ENCODE peak calls at places on chromosomes 6 and 20, in ten cellular contexts. Q is ascending aorta, T is transverse colon, P is heart right ventricle, Z is lower lobe of right lung, O is left lung, V is HepG2, C is body of pancreas, E is vagina, Y is left ventricle myocardium inferior. I is an unnamed sample. For H3K9me3, the result is how much of the 10 kb centered on the place peaks cover.

GRCh38 chr6:119742188-119742803 is 392.7 kb upstream of the MAN1A1 start:
- DNase-seq in Q (no peak), T (peak), P (peak), Z (peak), O (peak), V (peak), C (peak), E (no peak), Y (peak), I (peak)

GRCh38 chr6:43668151-43669028 is 19.2 kb downstream of the MRPS18A start:
- DNase-seq in Q (no peak), T (peak), P (peak), Z (peak), O (peak), V (peak), C (peak), E (no peak), Y (peak), I (peak)

GRCh38 chr6:37516920-37517405 is 17.3 kb upstream of the CCDC167 start:
- DNase-seq in Q (no peak), T (no peak), P (no peak), Z (no peak), O (no peak), V (no peak), C (no peak), E (no peak), Y (no peak), I (no peak)

GRCh38 chr6:109393882-109394281 is 11.6 kb upstream of the CD164 start:
- DNase-seq in Q (no peak), T (no peak), P (no peak), Z (no peak), O (no peak), V (no peak), C (no peak), E (no peak), Y (no peak), I (no peak)

GRCh38 chr6:48978016-48978415 is 485.0 kb downstream of the MMUT start:
- DNase-seq in Q (no peak), T (no peak), P (no peak), Z (no peak), O (no peak), V (no peak), C (no peak), E (no peak), Y (no peak), I (no peak)

GRCh38 chr20:26216025-26216424 is 519.4 kb upstream of the ZNF337 start:
- DNase-seq in Q (no peak), T (no peak), P (no peak), Z (no peak), O (no peak), V (no peak), C (no peak), E (no peak), Y (no peak), I (no peak)

GRCh38 chr20:3177746-3178477 is 4.6 kb upstream of the LZTS3 start:
- DNase-seq in Q (no peak), T (no peak), P (no peak), Z (no peak), O (peak), V (no peak), C (no peak), E (no peak), Y (no peak), I (no peak)

GRCh38 chr6:36984581-36985383 is 1.2 kb downstream of the MTCH1 start:
- DNase-seq in Q (peak), T (peak), P (peak), Z (no peak), O (no peak), V (no peak), C (peak), E (no peak), Y (no peak), I (peak)

GRCh38 chr6:107787589-107787960 is 36.5 kb downstream of the SCML4 start:
- DNase-seq in Q (no peak), T (no peak), P (no peak), Z (no peak), O (no peak), V (no peak), C (no peak), E (no peak), Y (no peak), I (no peak)

GRCh38 chr6:139533573-139534471 is 159.4 kb upstream of the CITED2 start:
- DNase-seq in Q (no peak), T (peak), P (no peak), Z (peak), O (peak), V (no peak), C (peak), E (no peak), Y (no peak), I (no peak)

GRCh38 chr6:47016236-47016635 is 25.9 kb downstream of the ADGRF1 start:
- DNase-seq in Q (no peak), T (no peak), P (no peak), Z (no peak), O (no peak), V (no peak), C (no peak), E (no peak), Y (no peak), I (no peak)

GRCh38 chr6:138512615-138513014 is 13.3 kb upstream of the NHSL1 start:
- DNase-seq in Q (no peak), T (no peak), P (no peak), Z (no peak), O (no peak), V (no peak), C (no peak), E (no peak), Y (no peak), I (no peak)

GRCh38 chr6:81450180-81450579 is 302.3 kb downstream of the TENT5A start:
- DNase-seq in Q (no peak), T (peak), P (no peak), Z (no peak), O (no peak), V (peak), C (peak), E (no peak), Y (no peak), I (no peak)

GRCh38 chr6:124964764-124965105 is 2.5 kb downstream of the RNF217 start:
- DNase-seq in Q (no peak), T (no peak), P (no peak), Z (no peak), O (no peak), V (no peak), C (no peak), E (no peak), Y (no peak), I (no peak)

GRCh38 chr20:41079066-41079465 is 50.4 kb downstream of the TOP1 start:
- DNase-seq in Q (no peak), T (no peak), P (no peak), Z (no peak), O (no peak), V (no peak), C (no peak), E (no peak), Y (no peak), I (no peak)

GRCh38 chr20:45041464-45042337 is 59.2 kb downstream of the KCNS1 start:
- DNase-seq in Q (no peak), T (peak), P (no peak), Z (no peak), O (no peak), V (no peak), C (peak), E (no peak), Y (no peak), I (no peak)

GRCh38 chr20:61173267-61173666 is 78.8 kb upstream of the CDH4 start:
- DNase-seq in Q (no peak), T (no peak), P (no peak), Z (no peak), O (no peak), V (no peak), C (no peak), E (no peak), Y (no peak), I (no peak)

GRCh38 chr6:39301606-39302005 is 12.6 kb downstream of the KCNK17 start:
- DNase-seq in Q (no peak), T (no peak), P (no peak), Z (no peak), O (no peak), V (peak), C (no peak), E (no peak), Y (no peak), I (no peak)

GRCh38 chr6:101633081-101633480 is 239.6 kb downstream of the GRIK2 start:
- DNase-seq in Q (no peak), T (no peak), P (no peak), Z (no peak), O (no peak), V (no peak), C (no peak), E (no peak), Y (no peak), I (no peak)

GRCh38 chr20:43736588-43737091 is 9.8 kb upstream of the GTSF1L start:
- DNase-seq in Q (no peak), T (no peak), P (no peak), Z (no peak), O (no peak), V (no peak), C (no peak), E (no peak), Y (no peak), I (no peak)

GRCh38 chr6:130632288-130632687 is 194.9 kb upstream of the SMLR1 start:
- DNase-seq in Q (no peak), T (no peak), P (no peak), Z (no peak), O (no peak), V (peak), C (peak), E (no peak), Y (no peak), I (no peak)

DNA sequence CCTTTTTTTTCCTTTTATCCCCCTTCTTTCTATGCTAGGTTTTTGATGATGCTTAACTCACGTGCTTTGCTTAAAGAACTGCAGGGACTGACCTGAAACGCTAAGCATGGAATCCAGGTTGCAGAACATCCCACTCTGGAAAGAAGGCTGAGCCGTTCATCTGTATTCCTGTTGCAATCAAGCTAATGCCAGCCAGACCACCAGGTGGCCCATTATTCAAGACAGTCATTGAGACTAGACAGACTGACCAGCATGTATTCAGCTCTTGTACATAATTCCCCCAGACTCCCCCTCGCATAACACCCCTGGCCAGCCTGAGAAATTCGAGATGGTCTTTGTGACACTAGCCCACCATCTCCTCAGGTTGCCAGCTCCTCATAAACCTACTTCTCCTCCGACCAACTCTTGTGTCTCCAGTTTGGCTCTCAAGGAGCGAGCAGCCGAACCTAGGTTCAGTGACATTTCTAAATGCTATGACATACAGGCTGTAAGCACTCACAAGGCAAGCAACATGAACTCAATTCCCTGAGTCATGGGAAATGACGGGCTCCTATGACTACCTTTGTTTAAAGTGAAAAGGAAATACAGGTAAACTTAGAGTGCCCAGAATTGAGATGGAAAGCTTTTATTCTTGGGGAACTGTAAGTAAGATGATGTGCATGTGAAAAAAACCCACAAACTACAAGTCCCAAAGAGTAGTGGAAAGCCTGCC is 309.3 kb upstream of the CDYL start:
- DNase-seq in Q (no peak), T (no peak), P (no peak), Z (no peak), O (no peak), V (no peak), C (no peak), E (no peak), Y (no peak), I (no peak)
- TF ChIP-seq CTCF in Q (no peak), T (no peak), P (no peak), Z (no peak), O (no peak), V (peak), C (no peak), E (no peak), Y (no peak), I (no peak)

DNA sequence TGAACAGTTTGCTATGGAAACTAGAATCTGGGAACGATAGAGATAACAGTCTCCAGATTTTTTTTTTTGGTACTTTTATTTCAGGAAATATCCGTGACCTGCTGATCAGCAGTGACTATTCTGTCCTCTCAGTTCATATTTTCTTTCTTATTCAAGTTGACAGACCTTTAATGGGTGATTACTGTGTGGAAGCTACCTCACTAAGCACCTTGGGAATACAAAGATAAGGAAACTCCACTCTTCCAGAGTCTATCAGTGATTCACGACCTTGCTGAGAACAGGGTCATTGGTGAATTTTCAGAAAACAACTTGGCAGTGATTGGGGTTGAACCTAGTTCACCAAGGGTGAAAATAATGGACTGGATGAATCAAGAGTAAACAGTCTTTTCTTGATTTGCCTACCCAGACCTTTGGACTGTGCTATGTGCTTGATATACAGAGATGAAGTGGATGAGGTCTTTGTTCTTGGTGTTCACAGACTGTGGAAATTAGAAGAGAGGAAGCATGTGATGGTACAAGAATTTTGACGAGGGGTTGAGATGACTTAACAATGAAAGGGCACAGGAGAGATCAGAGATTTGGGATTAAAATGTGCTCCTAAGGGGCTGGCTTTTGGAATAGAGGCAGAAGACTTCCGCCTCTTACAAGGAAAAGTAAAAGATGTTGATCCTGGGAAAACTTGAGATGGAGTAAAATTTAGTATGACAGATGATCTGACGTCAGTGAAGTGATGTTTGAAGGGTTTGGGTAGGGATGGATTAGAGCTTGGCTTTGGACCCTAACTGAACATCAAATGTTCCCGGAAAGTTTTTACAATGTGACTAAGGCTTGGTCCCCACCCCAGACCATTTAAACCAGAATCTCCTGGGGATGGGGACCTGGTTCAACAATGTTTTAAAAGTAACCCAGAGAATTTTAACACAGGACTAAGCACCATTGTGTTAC is 1.2 kb downstream of the KAT14 start:
- DNase-seq in Q (no peak), T (no peak), P (no peak), Z (no peak), O (no peak), V (peak), C (no peak), E (no peak), Y (no peak), I (no peak)
- H3K27ac ChIP-seq in Q (no peak), T (peak), P (no peak), Z (peak), O (peak), V (peak), C (no peak), E (peak), Y (peak), I (no peak)

DNA sequence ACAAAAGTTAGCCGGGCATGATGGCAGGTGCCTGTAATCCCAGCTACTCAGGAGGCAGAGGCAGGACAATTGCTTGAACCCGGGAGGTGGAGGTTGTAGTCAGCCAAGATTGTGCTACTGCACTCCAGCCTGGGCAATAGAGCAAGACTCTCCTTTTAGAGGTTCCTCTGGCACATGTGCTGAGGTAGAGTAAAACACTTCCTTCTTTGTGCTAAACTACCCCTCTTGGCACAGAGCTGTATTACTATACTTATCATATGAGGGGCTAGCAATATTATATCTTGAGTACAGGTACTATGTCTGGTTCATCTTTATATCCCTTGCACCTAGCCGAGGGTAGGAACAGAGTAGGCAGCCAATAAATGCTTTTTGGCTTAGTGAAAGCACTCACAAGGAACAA is 40.2 kb upstream of the SAMHD1 start:
- DNase-seq in Q (no peak), T (no peak), P (no peak), Z (no peak), O (no peak), V (no peak), C (no peak), E (no peak), Y (no peak), I (no peak)
- H3K9me3 ChIP-seq in Q (under half), T (under half), P (under half), Z (under half), O (under half), V (under half), C (under half), E (under half), Y (under half), I (under half)

GRCh38 chr6:96468681-96469224 is 52.9 kb upstream of the UFL1 start:
- DNase-seq in Q (no peak), T (peak), P (no peak), Z (no peak), O (no peak), V (no peak), C (peak), E (no peak), Y (no peak), I (no peak)
- TF ChIP-seq CTCF in Q (no peak), T (no peak), P (peak), Z (peak), O (no peak), V (no peak), C (no peak), E (no peak), Y (no peak), I (peak)

DNA sequence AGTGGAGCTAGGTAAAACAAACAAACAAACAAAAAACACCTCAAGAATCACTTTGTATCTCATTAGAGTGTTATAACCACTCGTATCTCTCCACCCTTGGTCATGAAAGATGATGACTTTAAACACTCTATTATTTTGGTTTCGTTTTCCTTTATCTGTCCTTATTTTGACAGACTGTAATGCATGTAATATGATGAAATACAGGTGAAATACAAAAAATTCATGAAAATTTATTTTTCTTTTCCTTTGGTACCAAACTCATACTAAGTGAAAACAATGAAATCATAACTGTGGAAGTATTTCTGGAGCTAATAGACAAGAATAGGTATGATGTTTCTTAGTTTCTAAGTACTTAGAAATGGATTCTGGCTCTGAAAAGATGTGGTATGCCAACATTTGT is 4.1 kb downstream of the OR12D2 start:
- DNase-seq in Q (no peak), T (no peak), P (no peak), Z (no peak), O (no peak), V (no peak), C (no peak), E (no peak), Y (no peak), I (no peak)
- H3K27ac ChIP-seq in Q (no peak), T (no peak), P (no peak), Z (no peak), O (no peak), V (no peak), C (no peak), E (no peak), Y (no peak), I (no peak)

DNA sequence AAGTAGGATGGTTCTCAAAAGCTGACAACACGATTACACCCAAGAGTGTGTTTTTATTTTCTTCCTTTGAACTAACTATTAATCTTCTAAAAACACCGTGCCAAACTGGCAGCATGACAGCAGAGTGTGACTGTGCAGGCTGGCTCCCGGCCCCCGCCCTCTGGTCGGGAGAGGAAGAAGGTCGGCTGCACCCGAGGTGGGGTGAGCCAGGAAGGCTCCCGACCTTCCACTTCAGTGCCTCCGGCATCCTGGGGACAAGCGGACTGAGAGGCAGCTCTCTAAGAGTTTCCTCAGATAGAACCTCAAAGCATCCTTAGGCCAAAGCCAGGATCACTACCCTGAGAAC is 29.1 kb downstream of the SLC22A23 start:
- DNase-seq in Q (no peak), T (peak), P (no peak), Z (no peak), O (no peak), V (no peak), C (peak), E (no peak), Y (peak), I (no peak)
- H3K9me3 ChIP-seq in Q (under half), T (under half), P (under half), Z (under half), O (under half), V (under half), C (under half), E (under half), Y (under half), I (under half)

I was measured in CD4-positive, alpha-beta T cell.